ENCODE peak calls at places on chromosomes 11 and 22, in ten cellular contexts. One of them, this sample, is unnamed.

GRCh38 chr11:19519912-19520641 is 192.6 kb upstream of the NAV2 start:
- DNase-seq in spleen: no peak
- DNase-seq in adrenal gland: no peak
- DNase-seq in heart left ventricle: peak; percentile 34
- DNase-seq in HepG2: no peak
- DNase-seq in sigmoid colon: no peak
- DNase-seq in IMR-90: no peak
- DNase-seq in tibial nerve: no peak
- DNase-seq in ovary: peak; percentile 33
- DNase-seq in Peyer's patch: no peak
- DNase-seq in this sample: peak; percentile 92

GRCh38 chr11:11157201-11157600 is 195.8 kb downstream of the CSNK2A3 start:
- DNase-seq in IMR-90: peak; percentile 8
- DNase-seq in adrenal gland: no peak
- DNase-seq in sigmoid colon: no peak
- DNase-seq in tibial nerve: no peak
- DNase-seq in ovary: no peak
- DNase-seq in Peyer's patch: no peak
- DNase-seq in HepG2: peak; percentile 33
- DNase-seq in spleen: no peak
- DNase-seq in heart left ventricle: peak; percentile 43
- DNase-seq in this sample: peak; percentile 66

GRCh38 chr11:2653930-2654739 is 45.7 kb downstream of the KCNQ1OT1 start:
- DNase-seq in heart left ventricle: no peak
- DNase-seq in Peyer's patch: peak; percentile 38
- DNase-seq in HepG2: no peak
- DNase-seq in sigmoid colon: no peak
- DNase-seq in tibial nerve: no peak
- DNase-seq in ovary: peak; percentile 18
- DNase-seq in adrenal gland: no peak
- DNase-seq in spleen: peak; percentile 47
- DNase-seq in IMR-90: no peak
- DNase-seq in this sample: peak; percentile 73

GRCh38 chr11:85809881-85810280 is 1.1 kb downstream of the SYTL2 start:
- DNase-seq in heart left ventricle: no peak
- DNase-seq in ovary: no peak
- DNase-seq in adrenal gland: peak; percentile 27
- DNase-seq in sigmoid colon: no peak
- DNase-seq in Peyer's patch: peak; percentile 54
- DNase-seq in HepG2: peak; percentile 9
- DNase-seq in tibial nerve: no peak
- DNase-seq in spleen: no peak
- DNase-seq in IMR-90: no peak
- DNase-seq in this sample: peak; percentile 1

GRCh38 chr11:112025682-112026081 is 474 bp downstream of the DLAT start:
- DNase-seq in Peyer's patch: no peak
- DNase-seq in ovary: no peak
- DNase-seq in HepG2: peak; percentile 4
- DNase-seq in IMR-90: peak; percentile 23
- DNase-seq in sigmoid colon: no peak
- DNase-seq in adrenal gland: no peak
- DNase-seq in heart left ventricle: no peak
- DNase-seq in tibial nerve: no peak
- DNase-seq in spleen: no peak
- DNase-seq in this sample: no peak

GRCh38 chr22:39574779-39575551 is 4.4 kb downstream of the CACNA1I start:
- DNase-seq in HepG2: peak; percentile 28
- DNase-seq in heart left ventricle: no peak
- DNase-seq in tibial nerve: no peak
- DNase-seq in sigmoid colon: no peak
- DNase-seq in Peyer's patch: no peak
- DNase-seq in spleen: no peak
- DNase-seq in adrenal gland: peak; percentile 95
- DNase-seq in ovary: no peak
- DNase-seq in IMR-90: peak; percentile 95
- DNase-seq in this sample: peak; percentile 59

GRCh38 chr11:92830382-92831148 is 138.9 kb upstream of the MTNR1B start:
- DNase-seq in spleen: no peak
- DNase-seq in IMR-90: no peak
- DNase-seq in HepG2: no peak
- DNase-seq in ovary: no peak
- DNase-seq in Peyer's patch: no peak
- DNase-seq in sigmoid colon: no peak
- DNase-seq in heart left ventricle: no peak
- DNase-seq in tibial nerve: no peak
- DNase-seq in adrenal gland: no peak
- DNase-seq in this sample: no peak

GRCh38 chr11:2759228-2760195 is 59.7 kb upstream of the KCNQ1OT1 start:
- DNase-seq in spleen: peak; percentile 55
- DNase-seq in heart left ventricle: no peak
- DNase-seq in adrenal gland: peak; percentile 5
- DNase-seq in sigmoid colon: peak; percentile 52
- DNase-seq in HepG2: no peak
- DNase-seq in Peyer's patch: peak; percentile 34
- DNase-seq in tibial nerve: no peak
- DNase-seq in ovary: peak; percentile 31
- DNase-seq in IMR-90: no peak
- DNase-seq in this sample: no peak

GRCh38 chr22:46064236-46064965 is 85.9 kb upstream of the PPARA start:
- DNase-seq in IMR-90: no peak
- DNase-seq in HepG2: no peak
- DNase-seq in heart left ventricle: peak; percentile 28
- DNase-seq in spleen: peak; percentile 70
- DNase-seq in sigmoid colon: peak; percentile 63
- DNase-seq in tibial nerve: peak; percentile 12
- DNase-seq in ovary: peak; percentile 51
- DNase-seq in Peyer's patch: peak; percentile 45
- DNase-seq in adrenal gland: peak; percentile 7
- DNase-seq in this sample: no peak

GRCh38 chr22:48765595-48765994 is 1062.1 kb downstream of the BRD1 start:
- DNase-seq in tibial nerve: peak; percentile 1
- DNase-seq in spleen: no peak
- DNase-seq in Peyer's patch: peak; percentile 27
- DNase-seq in HepG2: no peak
- DNase-seq in IMR-90: no peak
- DNase-seq in sigmoid colon: no peak
- DNase-seq in adrenal gland: no peak
- DNase-seq in ovary: no peak
- DNase-seq in heart left ventricle: no peak
- DNase-seq in this sample: no peak

GRCh38 chr11:27718346-27718852 is 18.1 kb upstream of the BDNF start:
- DNase-seq in spleen: no peak
- DNase-seq in tibial nerve: no peak
- DNase-seq in Peyer's patch: no peak
- DNase-seq in ovary: no peak
- DNase-seq in sigmoid colon: peak; percentile 69
- DNase-seq in heart left ventricle: no peak
- DNase-seq in HepG2: no peak
- DNase-seq in adrenal gland: peak; percentile 68
- DNase-seq in IMR-90: peak; percentile 95
- DNase-seq in this sample: peak; percentile 66

GRCh38 chr11:117697319-117697718 is 99.7 kb downstream of the DSCAML1 start:
- DNase-seq in Peyer's patch: no peak
- DNase-seq in tibial nerve: no peak
- DNase-seq in sigmoid colon: no peak
- DNase-seq in IMR-90: no peak
- DNase-seq in ovary: no peak
- DNase-seq in heart left ventricle: no peak
- DNase-seq in spleen: no peak
- DNase-seq in HepG2: no peak
- DNase-seq in adrenal gland: no peak
- DNase-seq in this sample: no peak

GRCh38 chr11:70537576-70538571 is 139.5 kb downstream of the CTTN start:
- DNase-seq in tibial nerve: no peak
- DNase-seq in IMR-90: no peak
- DNase-seq in heart left ventricle: peak; percentile 18
- DNase-seq in Peyer's patch: no peak
- DNase-seq in adrenal gland: no peak
- DNase-seq in HepG2: no peak
- DNase-seq in sigmoid colon: peak; percentile 52
- DNase-seq in spleen: peak; percentile 63
- DNase-seq in ovary: peak; percentile 18
- DNase-seq in this sample: no peak

GRCh38 chr11:69157156-69157821 is 1.6 kb downstream of the SMIM38 start:
- DNase-seq in tibial nerve: peak; percentile 47
- DNase-seq in spleen: peak; percentile 66
- DNase-seq in adrenal gland: no peak
- DNase-seq in ovary: no peak
- DNase-seq in IMR-90: peak; percentile 77
- DNase-seq in heart left ventricle: peak; percentile 83
- DNase-seq in Peyer's patch: peak; percentile 44
- DNase-seq in HepG2: peak; percentile 91
- DNase-seq in sigmoid colon: peak; percentile 76
- DNase-seq in this sample: no peak

GRCh38 chr22:33492210-33492651 is 428.0 kb downstream of the LARGE1 start:
- DNase-seq in IMR-90: no peak
- DNase-seq in Peyer's patch: no peak
- DNase-seq in sigmoid colon: no peak
- DNase-seq in heart left ventricle: no peak
- DNase-seq in HepG2: peak; percentile 23
- DNase-seq in tibial nerve: no peak
- DNase-seq in spleen: no peak
- DNase-seq in adrenal gland: no peak
- DNase-seq in ovary: no peak
- DNase-seq in this sample: no peak

GRCh38 chr11:76073716-76074115 is 132.6 kb downstream of the WNT11 start:
- DNase-seq in HepG2: no peak
- DNase-seq in spleen: no peak
- DNase-seq in ovary: no peak
- DNase-seq in sigmoid colon: no peak
- DNase-seq in adrenal gland: no peak
- DNase-seq in Peyer's patch: no peak
- DNase-seq in heart left ventricle: no peak
- DNase-seq in tibial nerve: no peak
- DNase-seq in IMR-90: peak; percentile 66
- DNase-seq in this sample: no peak

GRCh38 chr11:65477271-65478029 is 21.4 kb upstream of the MALAT1 start:
- DNase-seq in adrenal gland: peak; percentile 98
- DNase-seq in IMR-90: peak; percentile 92
- DNase-seq in HepG2: peak; percentile 88
- DNase-seq in spleen: peak; percentile 99
- DNase-seq in Peyer's patch: peak; percentile 98
- DNase-seq in tibial nerve: peak; percentile 95
- DNase-seq in heart left ventricle: peak; percentile 99
- DNase-seq in ovary: peak; percentile 98
- DNase-seq in sigmoid colon: peak; percentile 99
- DNase-seq in this sample: peak; percentile 98

GRCh38 chr22:24683671-24684070 is 80.7 kb downstream of the GGT1 start:
- DNase-seq in IMR-90: peak; percentile 90
- DNase-seq in heart left ventricle: no peak
- DNase-seq in adrenal gland: no peak
- DNase-seq in sigmoid colon: no peak
- DNase-seq in tibial nerve: no peak
- DNase-seq in Peyer's patch: no peak
- DNase-seq in spleen: no peak
- DNase-seq in ovary: no peak
- DNase-seq in HepG2: no peak
- DNase-seq in this sample: no peak

GRCh38 chr22:20957118-20957690 is 9.9 kb upstream of the AIFM3 start:
- DNase-seq in IMR-90: no peak
- DNase-seq in HepG2: no peak
- DNase-seq in adrenal gland: no peak
- DNase-seq in tibial nerve: no peak
- DNase-seq in spleen: peak; percentile 82
- DNase-seq in sigmoid colon: no peak
- DNase-seq in Peyer's patch: peak; percentile 63
- DNase-seq in ovary: peak; percentile 60
- DNase-seq in heart left ventricle: no peak
- DNase-seq in this sample: peak; percentile 38
- TF ChIP-seq POLR2A in IMR-90: no peak
- TF ChIP-seq POLR2A in HepG2: no peak
- TF ChIP-seq POLR2A in adrenal gland: no peak
- TF ChIP-seq POLR2A in tibial nerve: no peak
- TF ChIP-seq POLR2A in spleen: no peak
- TF ChIP-seq POLR2A in sigmoid colon: no peak
- TF ChIP-seq POLR2A in Peyer's patch: peak; percentile 45
- TF ChIP-seq POLR2A in ovary: no peak
- TF ChIP-seq POLR2A in heart left ventricle: no peak
- TF ChIP-seq POLR2A in this sample: no peak

GRCh38 chr11:68106165-68106940 is 14.8 kb downstream of the CHKA start:
- DNase-seq in spleen: no peak
- DNase-seq in tibial nerve: no peak
- DNase-seq in IMR-90: no peak
- DNase-seq in adrenal gland: peak; percentile 77
- DNase-seq in HepG2: peak; percentile 61
- DNase-seq in Peyer's patch: peak; percentile 81
- DNase-seq in ovary: peak; percentile 70
- DNase-seq in sigmoid colon: peak; percentile 25
- DNase-seq in heart left ventricle: no peak
- DNase-seq in this sample: peak; percentile 79
- H3K27ac ChIP-seq in spleen: peak overlapping the region; percentile 46
- H3K27ac ChIP-seq in tibial nerve: no peak overlapping the region
- H3K27ac ChIP-seq in IMR-90: no peak overlapping the region
- H3K27ac ChIP-seq in adrenal gland: peak overlapping the region; percentile 3
- H3K27ac ChIP-seq in HepG2: peak overlapping the region; percentile 79
- H3K27ac ChIP-seq in Peyer's patch: peak overlapping the region; percentile 71
- H3K27ac ChIP-seq in ovary: no peak overlapping the region
- H3K27ac ChIP-seq in sigmoid colon: no peak overlapping the region
- H3K27ac ChIP-seq in heart left ventricle: no peak overlapping the region
- H3K27ac ChIP-seq in this sample: peak overlapping the region; percentile 63

GRCh38 chr11:48207881-48208280 is 8.7 kb upstream of the OR4B1 start:
- DNase-seq in IMR-90: no peak
- DNase-seq in adrenal gland: no peak
- DNase-seq in tibial nerve: no peak
- DNase-seq in heart left ventricle: no peak
- DNase-seq in HepG2: no peak
- DNase-seq in sigmoid colon: no peak
- DNase-seq in Peyer's patch: no peak
- DNase-seq in ovary: no peak
- DNase-seq in spleen: no peak
- DNase-seq in this sample: no peak

DNA sequence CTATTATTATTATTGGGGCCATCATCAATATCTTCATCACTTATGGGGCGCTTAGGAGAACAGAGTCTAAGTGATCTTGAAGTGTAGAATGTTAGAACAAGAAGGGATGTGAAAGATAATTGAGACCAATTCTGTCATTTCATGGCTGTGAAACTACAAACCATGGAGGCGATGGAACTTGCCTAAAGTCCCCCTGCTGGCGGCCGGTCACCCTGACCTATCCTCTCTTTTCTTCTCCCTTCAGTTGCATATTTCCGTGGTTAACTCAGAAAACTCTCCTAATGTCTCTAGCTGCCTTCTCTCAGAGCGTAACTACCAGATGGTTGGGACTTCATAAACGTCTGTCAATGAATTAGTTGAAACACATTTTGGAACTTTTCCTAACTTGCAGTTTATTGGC is 6.6 kb upstream of the OR4B1 start:
- DNase-seq in ovary: no peak
- DNase-seq in Peyer's patch: no peak
- DNase-seq in adrenal gland: no peak
- DNase-seq in heart left ventricle: no peak
- DNase-seq in HepG2: peak; percentile 2
- DNase-seq in spleen: no peak
- DNase-seq in sigmoid colon: no peak
- DNase-seq in IMR-90: peak; percentile 17
- DNase-seq in tibial nerve: no peak
- DNase-seq in this sample: no peak
- TF ChIP-seq CTCF in ovary: no peak
- TF ChIP-seq CTCF in Peyer's patch: no peak
- TF ChIP-seq CTCF in adrenal gland: no peak
- TF ChIP-seq CTCF in heart left ventricle: no peak
- TF ChIP-seq CTCF in HepG2: no peak
- TF ChIP-seq CTCF in spleen: no peak
- TF ChIP-seq CTCF in sigmoid colon: no peak
- TF ChIP-seq CTCF in IMR-90: peak; percentile 28
- TF ChIP-seq CTCF in tibial nerve: no peak
- TF ChIP-seq CTCF in this sample: no peak

GRCh38 chr11:41917900-41918299 is 458.4 kb upstream of the LRRC4C start:
- DNase-seq in HepG2: no peak
- DNase-seq in heart left ventricle: no peak
- DNase-seq in IMR-90: no peak
- DNase-seq in sigmoid colon: no peak
- DNase-seq in adrenal gland: no peak
- DNase-seq in Peyer's patch: no peak
- DNase-seq in ovary: no peak
- DNase-seq in tibial nerve: no peak
- DNase-seq in spleen: peak; percentile 54
- DNase-seq in this sample: no peak
- TF ChIP-seq POLR2A in HepG2: no peak
- TF ChIP-seq POLR2A in heart left ventricle: no peak
- TF ChIP-seq POLR2A in IMR-90: no peak
- TF ChIP-seq POLR2A in sigmoid colon: no peak
- TF ChIP-seq POLR2A in adrenal gland: no peak
- TF ChIP-seq POLR2A in Peyer's patch: no peak
- TF ChIP-seq POLR2A in ovary: no peak
- TF ChIP-seq POLR2A in tibial nerve: no peak
- TF ChIP-seq POLR2A in spleen: no peak
- TF ChIP-seq POLR2A in this sample: no peak

This sample was measured in thyroid gland.